ENCODE peak calls at places on chromosome 16, in seven cellular contexts. T is neural crest cell, N is Caki2, S is epithelial cell of prostate, Z is thoracic aorta, D is KBM-7, O is GDM1. Q is an unnamed sample.

GRCh38 chr16:83799336-83799735 is 8.4 kb upstream of the HSBP1 start:
- DNase-seq in Z (no peak), O (no peak), D (no peak), S (no peak), N (no peak), T (no peak), Q (no peak)

GRCh38 chr16:86587487-86587886 is 9.1 kb downstream of the FOXL1 start:
- DNase-seq in Z (no peak), S (no peak), D (no peak), N (no peak), O (no peak), T (no peak), Q (no peak)

GRCh38 chr16:30893082-30893743 is 664 bp downstream of the BCL7C start:
- DNase-seq in O (no peak), S (no peak), D (peak; percentile 18), N (no peak), Z (no peak), T (no peak), Q (no peak)

GRCh38 chr16:17301593-17302135 is 169.1 kb downstream of the XYLT1 start:
- DNase-seq in T (no peak), D (peak; percentile 75), N (peak; percentile 54), O (peak; percentile 14), Z (no peak), S (no peak), Q (no peak)

GRCh38 chr16:75471723-75472634 is 7.5 kb upstream of the TMEM170A start:
- DNase-seq in T (peak; percentile 38), O (peak; percentile 7), Z (no peak), S (no peak), N (no peak), D (peak; percentile 66), Q (peak; percentile 66)

GRCh38 chr16:69112285-69113129 is 7.1 kb downstream of the HAS3 start:
- DNase-seq in T (peak; percentile 77), D (peak; percentile 43), S (no peak), N (no peak), O (no peak), Z (no peak), Q (no peak)

GRCh38 chr16:24504467-24505345 is 34.7 kb upstream of the RBBP6 start:
- DNase-seq in O (peak; percentile 42), T (peak; percentile 57), Z (no peak), S (no peak), N (peak; percentile 54), D (peak; percentile 79), Q (peak; percentile 56)

GRCh38 chr16:66228791-66229190 is 137.7 kb upstream of the CDH5 start:
- DNase-seq in T (no peak), Z (no peak), N (no peak), D (no peak), S (no peak), O (no peak), Q (no peak)

GRCh38 chr16:90046122-90046970 is 27.1 kb upstream of the DBNDD1 start:
- DNase-seq in Z (no peak), T (no peak), N (no peak), S (no peak), D (no peak), O (no peak), Q (no peak)

GRCh38 chr16:67653131-67654068 is 6.7 kb downstream of the ACD start:
- DNase-seq in D (no peak), N (no peak), S (no peak), O (no peak), Z (no peak), T (no peak), Q (no peak)

GRCh38 chr16:85136705-85137322 is 24.5 kb upstream of the CIBAR2 start:
- DNase-seq in N (no peak), O (no peak), T (no peak), Z (no peak), D (no peak), S (no peak), Q (no peak)

GRCh38 chr16:27547134-27547533 is 2.6 kb downstream of the GTF3C1 start:
- DNase-seq in Z (no peak), S (peak; percentile 18), D (peak; percentile 74), N (no peak), T (no peak), O (no peak), Q (no peak)

GRCh38 chr16:83802135-83802534 is 5.6 kb upstream of the HSBP1 start:
- DNase-seq in D (no peak), O (no peak), S (peak; percentile 78), Z (no peak), N (no peak), T (no peak), Q (no peak)

GRCh38 chr16:81902025-81902424 is 109.2 kb downstream of the SDR42E1 start:
- DNase-seq in N (no peak), S (no peak), D (no peak), O (no peak), T (no peak), Z (no peak), Q (no peak)

GRCh38 chr16:86718118-86718517 is 139.8 kb downstream of the FOXL1 start:
- DNase-seq in T (no peak), Z (no peak), D (no peak), O (no peak), S (peak; percentile 84), N (no peak), Q (no peak)

GRCh38 chr16:68087688-68088087 is 2.5 kb downstream of the NFATC3 start:
- DNase-seq in D (no peak), N (no peak), Z (no peak), T (no peak), O (no peak), S (no peak), Q (no peak)

GRCh38 chr16:22007159-22007508 is 777 bp upstream of the MOSMO start:
- DNase-seq in O (no peak), N (no peak), D (no peak), S (no peak), Z (no peak), T (no peak), Q (no peak)

GRCh38 chr16:20660325-20660724 is 37.2 kb downstream of the ACSM1 start:
- DNase-seq in O (no peak), Z (no peak), S (no peak), D (no peak), T (no peak), N (no peak), Q (no peak)

GRCh38 chr16:48960830-48961229 is 320.8 kb downstream of the CBLN1 start:
- DNase-seq in D (no peak), T (no peak), N (no peak), S (no peak), O (no peak), Z (no peak), Q (no peak)